ENCODE peak calls at places on chromosomes 12 and 14, in seven cellular contexts. N, F, A, P, I, J and U are unnamed samples.
A peak's percentile ranks its signal among the peaks of the same experiment; 100 is the strongest.

GRCh38 chr12:84596276-84596675 is 316.3 kb downstream of the SLC6A15 start:
- DNase-seq in P (no peak), A (no peak), J (no peak), N (no peak), F (no peak), I (no peak), U (no peak)

GRCh38 chr12:89323568-89324218 is 28.6 kb downstream of the DUSP6 start:
- DNase-seq in N (no peak), I (no peak), F (no peak), J (no peak), A (no peak), P (no peak), U (no peak)

GRCh38 chr12:64800640-64801039 is 23.8 kb upstream of the TBC1D30 start:
- DNase-seq in I (no peak), F (no peak), J (no peak), N (no peak), P (no peak), A (no peak), U (no peak)

GRCh38 chr12:67519824-67520433 is 128.6 kb upstream of the DYRK2 start:
- DNase-seq in F (no peak), N (no peak), J (peak; percentile 11), A (no peak), I (no peak), P (no peak), U (no peak)

GRCh38 chr12:131586269-131586668 is 124.6 kb upstream of the SFSWAP start:
- DNase-seq in F (no peak), N (no peak), J (no peak), P (no peak), I (no peak), A (no peak), U (no peak)

GRCh38 chr14:85300119-85300518 is 229.8 kb upstream of the FLRT2 start:
- DNase-seq in I (no peak), J (no peak), N (no peak), F (no peak), A (no peak), P (no peak), U (no peak)

GRCh38 chr12:43540474-43540873 is 11.5 kb downstream of the ADAMTS20 start:
- DNase-seq in P (no peak), F (no peak), J (no peak), I (no peak), A (no peak), N (no peak), U (no peak)

GRCh38 chr14:96748371-96748770 is 48.8 kb upstream of the VRK1 start:
- DNase-seq in F (no peak), N (no peak), P (no peak), A (no peak), I (no peak), J (no peak), U (no peak)

GRCh38 chr12:132043216-132043615 is 93.5 kb downstream of the EP400 start:
- DNase-seq in P (no peak), I (no peak), N (no peak), J (no peak), F (peak; percentile 2), A (no peak), U (no peak)

GRCh38 chr14:70652871-70653270 is 11.2 kb downstream of the TTC9 start:
- DNase-seq in A (no peak), F (no peak), I (no peak), J (no peak), N (no peak), P (no peak), U (no peak)

GRCh38 chr12:82745062-82745461 is 58.4 kb downstream of the TMTC2 start:
- DNase-seq in N (no peak), J (no peak), I (no peak), F (no peak), A (no peak), P (no peak), U (no peak)

GRCh38 chr12:104219908-104220404 is 4.4 kb downstream of the TXNRD1 start:
- DNase-seq in N (no peak), A (peak; percentile 40), F (no peak), I (peak; percentile 96), J (no peak), P (no peak), U (no peak)

GRCh38 chr14:58805605-58806358 is 168.0 kb downstream of the DACT1 start:
- DNase-seq in N (no peak), F (no peak), A (no peak), I (no peak), P (no peak), J (no peak), U (no peak)

GRCh38 chr12:54306925-54307731 is 6.3 kb upstream of the NFE2 start:
- DNase-seq in I (peak; percentile 87), J (no peak), P (no peak), A (peak; percentile 99), F (peak; percentile 97), N (no peak), U (peak; percentile 68)

GRCh38 chr14:56814468-56815074 is 4.3 kb upstream of the OTX2 start:
- DNase-seq in I (no peak), J (peak; percentile 53), N (no peak), F (no peak), A (no peak), P (no peak), U (no peak)

GRCh38 chr12:32756476-32757158 is 920 bp upstream of the YARS2 start:
- DNase-seq in F (no peak), N (no peak), I (no peak), J (no peak), P (no peak), A (no peak), U (no peak)

GRCh38 chr14:32559595-32559994 is 230.5 kb downstream of the AKAP6 start:
- DNase-seq in P (no peak), I (no peak), J (peak; percentile 50), F (no peak), N (no peak), A (no peak), U (no peak)

GRCh38 chr12:6062427-6063378 is 61.8 kb downstream of the VWF start:
- DNase-seq in A (no peak), N (no peak), I (peak; percentile 68), P (peak; percentile 65), J (peak; percentile 64), F (peak; percentile 74), U (no peak)

GRCh38 chr12:38890102-38890501 is 15.3 kb downstream of the CPNE8 start:
- DNase-seq in N (no peak), P (no peak), A (no peak), F (no peak), J (no peak), I (peak; percentile 15), U (no peak)

DNA sequence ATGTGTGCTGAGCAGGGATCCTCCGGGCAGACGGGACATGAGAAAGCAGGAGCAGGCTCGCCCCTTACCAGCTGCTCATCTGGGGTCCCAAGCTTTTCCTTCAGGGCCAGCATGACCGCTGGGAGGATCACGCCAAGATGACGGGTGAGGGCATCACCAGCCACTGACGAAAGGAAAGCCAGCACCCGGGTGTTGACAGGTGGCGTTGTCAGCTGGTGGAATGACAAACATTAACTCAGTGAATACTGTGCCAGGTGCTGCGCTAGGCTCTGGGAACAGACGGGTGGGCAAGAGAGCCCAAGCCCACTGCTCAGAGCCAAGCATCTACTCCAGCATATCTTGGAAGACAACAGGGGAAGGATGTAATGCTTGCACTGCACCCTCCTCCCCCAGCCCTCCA is 21.3 kb upstream of the RAB35 start:
- DNase-seq in N (no peak), I (no peak), F (no peak), A (no peak), P (no peak), J (no peak), U (no peak)
- TF ChIP-seq CTCF in N (no peak), I (no peak), F (no peak), A (no peak), P (no peak), J (no peak), U (no peak)

GRCh38 chr12:13183621-13184020 is 12.9 kb upstream of the EMP1 start:
- DNase-seq in P (no peak), A (no peak), N (peak; percentile 22), J (no peak), I (no peak), F (no peak), U (no peak)

GRCh38 chr12:13181375-13182070 is 15.0 kb upstream of the EMP1 start:
- DNase-seq in N (peak; percentile 34), P (no peak), A (no peak), F (no peak), I (no peak), J (no peak), U (no peak)

GRCh38 chr12:13186292-13186691 is 10.2 kb upstream of the EMP1 start:
- DNase-seq in A (no peak), J (no peak), P (no peak), F (no peak), I (no peak), N (no peak), U (no peak)

GRCh38 chr12:13179159-13180074 is 17.1 kb upstream of the EMP1 start:
- DNase-seq in P (no peak), F (peak; percentile 77), N (peak; percentile 87), J (peak; percentile 28), I (peak; percentile 60), A (peak; percentile 24), U (no peak)

GRCh38 chr12:13182881-13183280 is 13.6 kb upstream of the EMP1 start:
- DNase-seq in N (peak; percentile 64), P (no peak), F (no peak), J (no peak), A (no peak), I (no peak), U (no peak)
- H3K27ac ChIP-seq in N (no peak overlapping the region), P (no peak overlapping the region), F (no peak overlapping the region), J (no peak overlapping the region), A (no peak overlapping the region), I (no peak overlapping the region), U (no peak overlapping the region)

GRCh38 chr12:113194971-113195391 is 9.5 kb downstream of the RITA1 start:
- DNase-seq in A (no peak), F (no peak), N (no peak), P (no peak), I (no peak), J (peak; percentile 71), U (no peak)
- TF ChIP-seq CTCF in A (no peak), F (no peak), N (no peak), P (no peak), I (no peak), J (no peak), U (no peak)

DNA sequence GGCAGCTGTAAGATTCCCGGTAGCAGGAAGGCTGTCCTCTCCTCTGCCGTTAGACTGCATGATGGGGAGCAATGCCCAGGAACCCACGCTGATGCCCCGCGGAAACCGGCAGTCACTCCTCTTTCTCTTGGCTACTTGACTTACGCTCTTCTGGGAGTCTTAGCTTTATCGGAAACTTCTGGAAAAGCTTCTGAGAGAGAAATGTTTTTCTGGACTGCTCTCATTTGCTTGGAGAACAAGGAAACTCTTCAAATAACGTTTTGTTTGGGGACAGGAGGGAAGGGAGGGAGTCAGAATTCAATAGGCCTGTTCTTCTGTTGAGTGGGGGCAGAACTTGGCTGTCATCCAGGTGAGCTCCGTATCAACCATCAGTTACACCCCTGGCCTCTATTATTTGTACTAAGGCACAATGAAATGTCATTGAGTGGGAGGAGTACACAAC is 128.0 kb upstream of the MAX start:
- DNase-seq in I (no peak), P (peak; percentile 94), J (no peak), N (no peak), A (no peak), F (peak; percentile 73), U (peak; percentile 47)
- H3K27ac ChIP-seq in I (peak overlapping the region; percentile 29), P (peak overlapping the region; percentile 96), J (no peak overlapping the region), N (peak overlapping the region; percentile 76), A (no peak overlapping the region), F (peak overlapping the region; percentile 87), U (peak overlapping the region; percentile 88)

DNA sequence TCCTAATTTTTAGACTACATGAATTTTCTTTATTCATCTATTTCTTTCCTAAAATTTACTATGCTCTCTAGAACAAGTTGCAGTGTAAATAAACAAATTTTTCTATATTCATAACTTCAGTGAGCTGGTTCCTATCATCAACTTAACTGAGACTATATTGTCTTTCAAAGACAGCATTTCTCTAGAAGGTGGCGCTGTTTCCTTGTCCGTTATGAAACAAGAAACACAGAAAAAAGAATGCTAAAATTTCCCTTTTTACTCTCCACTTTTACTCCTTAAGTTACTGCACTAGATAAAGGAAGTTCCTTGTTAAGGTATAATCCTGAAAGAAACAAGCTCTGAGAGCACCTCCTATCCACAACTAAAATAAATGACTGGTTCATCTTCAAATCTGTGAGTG is 8.2 kb upstream of the CLEC2A start:
- DNase-seq in P (no peak), I (no peak), A (no peak), J (no peak), N (no peak), F (no peak), U (no peak)
- TF ChIP-seq CTCF in P (peak; percentile 46), I (no peak), A (peak; percentile 38), J (no peak), N (no peak), F (peak; percentile 19), U (no peak)